ENCODE peak calls at places on chromosomes 11 and 22, in seven cellular contexts. One of them, this sample, is unnamed.

GRCh38 chr11:10197091-10197490 is 96.9 kb downstream of the SBF2 start:
- DNase-seq in stomach: no peak
- DNase-seq in SK-N-SH: no peak
- DNase-seq in HFFc6: peak; percentile 58
- DNase-seq in astrocyte: no peak
- DNase-seq in GM12878: no peak
- DNase-seq in ovary: no peak
- DNase-seq in this sample: no peak

GRCh38 chr11:128208329-128209220 is 378.8 kb downstream of the ETS1 start:
- DNase-seq in astrocyte: peak; percentile 97
- DNase-seq in stomach: no peak
- DNase-seq in HFFc6: peak; percentile 86
- DNase-seq in GM12878: no peak
- DNase-seq in SK-N-SH: no peak
- DNase-seq in ovary: no peak
- DNase-seq in this sample: peak; percentile 16

GRCh38 chr11:8283510-8284272 is 20.0 kb upstream of the LMO1 start:
- DNase-seq in stomach: no peak
- DNase-seq in ovary: peak; percentile 47
- DNase-seq in astrocyte: no peak
- DNase-seq in GM12878: no peak
- DNase-seq in SK-N-SH: peak; percentile 93
- DNase-seq in HFFc6: no peak
- DNase-seq in this sample: no peak

GRCh38 chr22:19665784-19666662 is 48.3 kb upstream of the SEPTIN5 start:
- DNase-seq in ovary: no peak
- DNase-seq in astrocyte: no peak
- DNase-seq in HFFc6: no peak
- DNase-seq in stomach: no peak
- DNase-seq in GM12878: no peak
- DNase-seq in SK-N-SH: no peak
- DNase-seq in this sample: no peak

GRCh38 chr22:24400726-24401596 is 26.4 kb upstream of the ADORA2A start:
- DNase-seq in GM12878: peak; percentile 53
- DNase-seq in SK-N-SH: no peak
- DNase-seq in astrocyte: peak; percentile 46
- DNase-seq in HFFc6: peak; percentile 53
- DNase-seq in ovary: no peak
- DNase-seq in stomach: no peak
- DNase-seq in this sample: no peak

GRCh38 chr22:47131611-47132427 is 369.4 kb downstream of the TBC1D22A start:
- DNase-seq in astrocyte: no peak
- DNase-seq in stomach: no peak
- DNase-seq in GM12878: no peak
- DNase-seq in SK-N-SH: no peak
- DNase-seq in ovary: no peak
- DNase-seq in HFFc6: no peak
- DNase-seq in this sample: no peak

GRCh38 chr11:44505591-44506054 is 59.8 kb upstream of the CD82 start:
- DNase-seq in stomach: no peak
- DNase-seq in HFFc6: peak; percentile 55
- DNase-seq in astrocyte: peak; percentile 67
- DNase-seq in SK-N-SH: no peak
- DNase-seq in ovary: no peak
- DNase-seq in GM12878: no peak
- DNase-seq in this sample: no peak

GRCh38 chr11:71946144-71946571 is 17.3 kb downstream of the RNF121 start:
- DNase-seq in stomach: no peak
- DNase-seq in astrocyte: peak; percentile 82
- DNase-seq in GM12878: no peak
- DNase-seq in SK-N-SH: no peak
- DNase-seq in ovary: no peak
- DNase-seq in HFFc6: peak; percentile 55
- DNase-seq in this sample: no peak

GRCh38 chr22:45994516-45995404 is 17.8 kb upstream of the WNT7B start:
- DNase-seq in SK-N-SH: peak; percentile 88
- DNase-seq in HFFc6: peak; percentile 58
- DNase-seq in stomach: peak; percentile 88
- DNase-seq in ovary: peak; percentile 91
- DNase-seq in GM12878: no peak
- DNase-seq in astrocyte: no peak
- DNase-seq in this sample: no peak

GRCh38 chr22:49393526-49393925 is 434.1 kb downstream of the BRD1 start:
- DNase-seq in astrocyte: no peak
- DNase-seq in HFFc6: no peak
- DNase-seq in GM12878: no peak
- DNase-seq in SK-N-SH: no peak
- DNase-seq in ovary: no peak
- DNase-seq in stomach: no peak
- DNase-seq in this sample: no peak

GRCh38 chr22:49392247-49392646 is 435.4 kb downstream of the BRD1 start:
- DNase-seq in SK-N-SH: no peak
- DNase-seq in astrocyte: no peak
- DNase-seq in GM12878: no peak
- DNase-seq in stomach: no peak
- DNase-seq in ovary: no peak
- DNase-seq in HFFc6: no peak
- DNase-seq in this sample: no peak

GRCh38 chr22:49394116-49394785 is 433.4 kb downstream of the BRD1 start:
- DNase-seq in GM12878: no peak
- DNase-seq in HFFc6: no peak
- DNase-seq in ovary: no peak
- DNase-seq in astrocyte: no peak
- DNase-seq in stomach: no peak
- DNase-seq in SK-N-SH: no peak
- DNase-seq in this sample: no peak

GRCh38 chr22:49391436-49391835 is 436.2 kb downstream of the BRD1 start:
- DNase-seq in stomach: no peak
- DNase-seq in GM12878: no peak
- DNase-seq in astrocyte: no peak
- DNase-seq in SK-N-SH: no peak
- DNase-seq in ovary: no peak
- DNase-seq in HFFc6: no peak
- DNase-seq in this sample: no peak

GRCh38 chr22:49392841-49393510 is 434.7 kb downstream of the BRD1 start:
- DNase-seq in GM12878: no peak
- DNase-seq in ovary: no peak
- DNase-seq in HFFc6: no peak
- DNase-seq in SK-N-SH: no peak
- DNase-seq in stomach: no peak
- DNase-seq in astrocyte: no peak
- DNase-seq in this sample: no peak
- TF ChIP-seq CTCF in GM12878: no peak
- TF ChIP-seq CTCF in ovary: no peak
- TF ChIP-seq CTCF in HFFc6: no peak
- TF ChIP-seq CTCF in SK-N-SH: no peak
- TF ChIP-seq CTCF in stomach: no peak
- TF ChIP-seq CTCF in astrocyte: no peak
- TF ChIP-seq CTCF in this sample: no peak

DNA sequence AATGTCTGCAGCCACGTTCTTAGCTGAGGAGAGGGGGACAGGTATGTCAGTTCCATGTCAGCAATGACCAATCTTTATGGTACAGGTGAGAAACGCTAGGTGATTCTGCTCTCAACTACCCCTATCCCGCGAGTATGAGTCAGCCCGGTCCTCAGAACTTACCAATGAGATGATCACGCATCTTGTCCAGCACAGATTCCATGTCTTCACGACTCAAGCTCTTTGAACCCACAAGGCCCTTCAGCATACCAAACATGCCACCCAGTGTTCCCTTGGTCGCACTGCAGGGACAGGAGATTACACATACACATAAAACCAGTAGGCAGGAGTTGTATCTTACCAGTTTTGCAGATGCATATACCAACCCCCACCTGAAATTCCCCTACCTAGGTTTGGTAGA is 2.9 kb downstream of the SRPRA start:
- DNase-seq in HFFc6: peak; percentile 9
- DNase-seq in SK-N-SH: no peak
- DNase-seq in ovary: no peak
- DNase-seq in astrocyte: no peak
- DNase-seq in stomach: no peak
- DNase-seq in GM12878: no peak
- DNase-seq in this sample: no peak
- TF ChIP-seq CTCF in HFFc6: peak; percentile 15
- TF ChIP-seq CTCF in SK-N-SH: no peak
- TF ChIP-seq CTCF in ovary: no peak
- TF ChIP-seq CTCF in astrocyte: no peak
- TF ChIP-seq CTCF in stomach: no peak
- TF ChIP-seq CTCF in GM12878: peak; percentile 1
- TF ChIP-seq CTCF in this sample: no peak

GRCh38 chr22:48972979-48973693 is 854.5 kb downstream of the BRD1 start:
- DNase-seq in stomach: no peak
- DNase-seq in SK-N-SH: no peak
- DNase-seq in HFFc6: no peak
- DNase-seq in ovary: no peak
- DNase-seq in astrocyte: no peak
- DNase-seq in GM12878: no peak
- DNase-seq in this sample: no peak

GRCh38 chr22:48973694-48974041 is 854.0 kb downstream of the BRD1 start:
- DNase-seq in stomach: no peak
- DNase-seq in GM12878: no peak
- DNase-seq in ovary: no peak
- DNase-seq in SK-N-SH: no peak
- DNase-seq in astrocyte: no peak
- DNase-seq in HFFc6: no peak
- DNase-seq in this sample: no peak

DNA sequence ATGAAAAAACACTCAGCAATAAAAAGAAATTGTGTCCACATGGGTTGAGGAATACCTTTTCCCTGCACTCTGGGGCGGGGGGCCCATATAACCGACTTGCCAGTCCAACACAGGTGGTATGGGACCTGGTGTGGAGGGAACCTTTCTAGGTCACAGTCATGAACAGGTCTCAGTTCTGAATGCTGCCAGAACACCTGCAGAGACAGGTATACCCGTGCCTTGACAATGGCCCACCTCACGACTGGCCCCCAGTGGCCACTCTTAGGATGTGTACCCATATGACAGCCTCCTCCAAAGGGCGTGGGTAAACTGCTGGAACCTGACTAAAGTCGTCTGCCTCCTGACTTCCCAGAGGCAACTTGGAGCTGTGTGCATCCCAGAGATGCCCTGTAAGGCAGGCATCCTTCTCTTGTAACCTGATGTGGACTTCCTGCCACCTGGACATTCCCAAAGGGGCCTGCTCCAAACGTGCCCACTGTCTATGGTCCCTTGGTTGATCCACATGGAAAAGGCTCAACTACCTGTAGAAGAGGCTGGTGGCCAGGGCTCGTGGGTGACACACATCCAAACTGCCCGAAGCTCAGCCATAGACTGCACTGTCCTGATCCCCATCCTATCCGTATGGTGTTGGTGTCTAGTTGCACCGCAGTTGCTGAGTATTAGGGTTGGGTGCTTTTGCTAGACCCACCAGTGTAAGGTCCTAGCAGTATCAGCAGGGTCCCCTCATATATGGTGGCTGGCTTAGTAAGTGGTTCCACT is 859.3 kb downstream of the BRD1 start:
- DNase-seq in astrocyte: no peak
- DNase-seq in GM12878: no peak
- DNase-seq in stomach: peak; percentile 26
- DNase-seq in SK-N-SH: no peak
- DNase-seq in ovary: no peak
- DNase-seq in HFFc6: no peak
- DNase-seq in this sample: no peak
- TF ChIP-seq CTCF in astrocyte: no peak
- TF ChIP-seq CTCF in GM12878: peak; percentile 28
- TF ChIP-seq CTCF in stomach: no peak
- TF ChIP-seq CTCF in SK-N-SH: peak; percentile 42
- TF ChIP-seq CTCF in ovary: no peak
- TF ChIP-seq CTCF in HFFc6: peak; percentile 34
- TF ChIP-seq CTCF in this sample: no peak

DNA sequence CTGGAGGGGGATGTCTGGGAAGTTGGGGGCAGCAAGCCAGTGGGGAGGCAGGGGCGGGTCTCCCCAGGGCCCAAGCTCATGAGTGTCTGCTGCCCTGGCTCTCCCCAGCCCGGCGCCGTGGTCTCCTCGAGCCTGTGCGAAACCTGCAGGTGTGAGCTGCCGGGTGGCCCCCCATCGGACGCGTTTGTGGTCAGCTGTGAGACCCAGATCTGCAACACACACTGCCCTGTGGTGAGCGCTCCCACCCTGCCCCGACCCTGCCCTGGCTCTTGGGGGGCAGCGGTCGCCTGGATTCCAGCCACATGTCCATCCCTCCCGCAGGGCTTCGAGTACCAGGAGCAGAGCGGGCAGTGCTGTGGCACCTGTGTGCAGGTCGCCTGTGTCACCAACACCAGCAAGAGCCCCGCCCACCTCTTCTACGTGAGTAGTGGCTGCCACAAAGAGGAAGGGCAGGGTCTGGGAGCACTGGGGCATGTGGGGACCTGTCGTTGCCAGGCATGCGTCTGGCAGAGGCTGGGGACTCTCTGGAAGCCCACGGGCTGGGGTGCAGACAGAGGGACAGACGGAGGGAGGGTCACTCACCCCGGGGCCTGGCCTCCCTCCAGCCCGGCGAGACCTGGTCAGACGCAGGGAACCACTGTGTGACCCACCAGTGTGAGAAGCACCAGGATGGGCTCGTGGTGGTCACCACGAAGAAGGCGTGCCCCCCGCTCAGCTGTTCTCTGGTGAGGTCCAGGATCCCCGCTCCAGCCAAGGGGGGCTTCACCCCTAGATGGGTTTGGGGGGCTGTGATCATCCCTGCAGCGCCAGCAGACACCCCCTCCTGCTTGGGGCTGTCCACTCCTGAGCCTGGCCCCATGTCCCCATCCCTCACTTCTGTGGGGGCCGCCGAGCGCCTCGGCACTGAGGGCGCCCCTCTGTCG is 23.8 kb upstream of the MUC5B start:
- DNase-seq in astrocyte: no peak
- DNase-seq in HFFc6: no peak
- DNase-seq in GM12878: no peak
- DNase-seq in stomach: peak; percentile 27
- DNase-seq in ovary: no peak
- DNase-seq in SK-N-SH: peak; percentile 36
- DNase-seq in this sample: no peak
- TF ChIP-seq CTCF in astrocyte: no peak
- TF ChIP-seq CTCF in HFFc6: no peak
- TF ChIP-seq CTCF in GM12878: no peak
- TF ChIP-seq CTCF in stomach: no peak
- TF ChIP-seq CTCF in ovary: no peak
- TF ChIP-seq CTCF in SK-N-SH: no peak
- TF ChIP-seq CTCF in this sample: no peak

GRCh38 chr11:67483901-67484665 is 1.3 kb downstream of the AIP start:
- DNase-seq in HFFc6: no peak
- DNase-seq in astrocyte: no peak
- DNase-seq in SK-N-SH: no peak
- DNase-seq in ovary: peak; percentile 40
- DNase-seq in GM12878: no peak
- DNase-seq in stomach: no peak
- DNase-seq in this sample: no peak
- TF ChIP-seq CTCF in HFFc6: no peak
- TF ChIP-seq CTCF in astrocyte: no peak
- TF ChIP-seq CTCF in SK-N-SH: no peak
- TF ChIP-seq CTCF in ovary: no peak
- TF ChIP-seq CTCF in GM12878: no peak
- TF ChIP-seq CTCF in stomach: no peak
- TF ChIP-seq CTCF in this sample: no peak

This sample was measured in thoracic aorta.